ENCODE peak calls at places on chromosomes 13 and 19, in seven cellular contexts. One of them, this sample, is unnamed. For H3K27me3, the result is how much of the 10 kb centered on the place peaks cover.

GRCh38 chr19:35669566-35669965 is 3.2 kb downstream of the UPK1A start:
- DNase-seq in Caco-2: no peak
- DNase-seq in colonic mucosa: no peak
- DNase-seq in HepG2: no peak
- DNase-seq in BJ: no peak
- DNase-seq in transverse colon: no peak
- DNase-seq in left ventricle myocardium inferior: no peak
- DNase-seq in this sample: no peak

GRCh38 chr19:41708481-41708880 is at the start of gene CEACAM5:
- DNase-seq in Caco-2: no peak
- DNase-seq in colonic mucosa: peak
- DNase-seq in HepG2: no peak
- DNase-seq in BJ: no peak
- DNase-seq in transverse colon: peak
- DNase-seq in left ventricle myocardium inferior: no peak
- DNase-seq in this sample: no peak

GRCh38 chr13:71240906-71241305 is 626.1 kb downstream of the DACH1 start:
- DNase-seq in Caco-2: no peak
- DNase-seq in colonic mucosa: no peak
- DNase-seq in HepG2: no peak
- DNase-seq in BJ: no peak
- DNase-seq in transverse colon: no peak
- DNase-seq in left ventricle myocardium inferior: no peak
- DNase-seq in this sample: peak

GRCh38 chr19:29812080-29812880 is 489 bp downstream of the CCNE1 start:
- DNase-seq in Caco-2: no peak
- DNase-seq in colonic mucosa: peak
- DNase-seq in HepG2: no peak
- DNase-seq in BJ: no peak
- DNase-seq in transverse colon: peak
- DNase-seq in left ventricle myocardium inferior: peak
- DNase-seq in this sample: peak

GRCh38 chr13:28819748-28820098 is 416 bp upstream of the MTUS2 start:
- DNase-seq in Caco-2: peak
- DNase-seq in colonic mucosa: peak
- DNase-seq in HepG2: peak
- DNase-seq in BJ: no peak
- DNase-seq in transverse colon: peak
- DNase-seq in left ventricle myocardium inferior: peak
- DNase-seq in this sample: peak

GRCh38 chr19:15198006-15198356 is 2.8 kb downstream of the NOTCH3 start:
- DNase-seq in Caco-2: no peak
- DNase-seq in colonic mucosa: peak
- DNase-seq in HepG2: no peak
- DNase-seq in BJ: no peak
- DNase-seq in transverse colon: peak
- DNase-seq in left ventricle myocardium inferior: no peak
- DNase-seq in this sample: no peak

GRCh38 chr19:39746836-39747529 is 9.2 kb upstream of the CLC start:
- DNase-seq in Caco-2: no peak
- DNase-seq in colonic mucosa: no peak
- DNase-seq in HepG2: no peak
- DNase-seq in BJ: no peak
- DNase-seq in transverse colon: no peak
- DNase-seq in left ventricle myocardium inferior: no peak
- DNase-seq in this sample: no peak

GRCh38 chr13:64534302-64534701 is 2695.8 kb downstream of the PCDH9 start:
- DNase-seq in Caco-2: no peak
- DNase-seq in colonic mucosa: no peak
- DNase-seq in HepG2: no peak
- DNase-seq in BJ: no peak
- DNase-seq in transverse colon: no peak
- DNase-seq in left ventricle myocardium inferior: no peak
- DNase-seq in this sample: no peak

GRCh38 chr19:47310819-47311218 is 1.2 kb downstream of the C5AR1 start:
- DNase-seq in Caco-2: no peak
- DNase-seq in colonic mucosa: no peak
- DNase-seq in HepG2: peak
- DNase-seq in BJ: no peak
- DNase-seq in transverse colon: no peak
- DNase-seq in left ventricle myocardium inferior: peak
- DNase-seq in this sample: no peak

GRCh38 chr13:93861818-93862217 is 617.7 kb downstream of the DCT start:
- DNase-seq in Caco-2: no peak
- DNase-seq in colonic mucosa: no peak
- DNase-seq in HepG2: no peak
- DNase-seq in BJ: no peak
- DNase-seq in transverse colon: no peak
- DNase-seq in left ventricle myocardium inferior: no peak
- DNase-seq in this sample: no peak

GRCh38 chr13:106212436-106213010 is 322.9 kb downstream of the EFNB2 start:
- DNase-seq in Caco-2: no peak
- DNase-seq in colonic mucosa: no peak
- DNase-seq in HepG2: no peak
- DNase-seq in BJ: peak
- DNase-seq in transverse colon: no peak
- DNase-seq in left ventricle myocardium inferior: no peak
- DNase-seq in this sample: no peak

GRCh38 chr13:113654175-113654560 is 3.8 kb downstream of the ATP4B start:
- DNase-seq in Caco-2: peak
- DNase-seq in colonic mucosa: no peak
- DNase-seq in HepG2: no peak
- DNase-seq in BJ: no peak
- DNase-seq in transverse colon: no peak
- DNase-seq in left ventricle myocardium inferior: no peak
- DNase-seq in this sample: no peak

GRCh38 chr19:29807870-29808405 is 3.9 kb upstream of the CCNE1 start:
- DNase-seq in Caco-2: no peak
- DNase-seq in colonic mucosa: no peak
- DNase-seq in HepG2: no peak
- DNase-seq in BJ: no peak
- DNase-seq in transverse colon: no peak
- DNase-seq in left ventricle myocardium inferior: no peak
- DNase-seq in this sample: no peak

GRCh38 chr13:88000239-88000638 is 329.1 kb downstream of the SLITRK5 start:
- DNase-seq in Caco-2: no peak
- DNase-seq in colonic mucosa: no peak
- DNase-seq in HepG2: no peak
- DNase-seq in BJ: no peak
- DNase-seq in transverse colon: no peak
- DNase-seq in left ventricle myocardium inferior: no peak
- DNase-seq in this sample: no peak

GRCh38 chr13:57114945-57115344 is 25.8 kb upstream of the PRR20A start:
- DNase-seq in Caco-2: no peak
- DNase-seq in colonic mucosa: no peak
- DNase-seq in HepG2: no peak
- DNase-seq in BJ: no peak
- DNase-seq in transverse colon: no peak
- DNase-seq in left ventricle myocardium inferior: no peak
- DNase-seq in this sample: no peak

GRCh38 chr13:40024578-40024952 is 369.1 kb downstream of the COG6 start:
- DNase-seq in Caco-2: no peak
- DNase-seq in colonic mucosa: no peak
- DNase-seq in HepG2: no peak
- DNase-seq in BJ: no peak
- DNase-seq in transverse colon: no peak
- DNase-seq in left ventricle myocardium inferior: no peak
- DNase-seq in this sample: no peak

GRCh38 chr13:73499685-73500084 is 440.9 kb downstream of the KLF5 start:
- DNase-seq in Caco-2: no peak
- DNase-seq in colonic mucosa: no peak
- DNase-seq in HepG2: no peak
- DNase-seq in BJ: no peak
- DNase-seq in transverse colon: no peak
- DNase-seq in left ventricle myocardium inferior: no peak
- DNase-seq in this sample: no peak

GRCh38 chr19:9940778-9941177 is 4.5 kb upstream of the OLFM2 start:
- DNase-seq in Caco-2: no peak
- DNase-seq in colonic mucosa: no peak
- DNase-seq in HepG2: peak
- DNase-seq in BJ: no peak
- DNase-seq in transverse colon: no peak
- DNase-seq in left ventricle myocardium inferior: no peak
- DNase-seq in this sample: no peak

GRCh38 chr13:100269837-100270236 is 180.9 kb downstream of the PCCA start:
- DNase-seq in Caco-2: no peak
- DNase-seq in colonic mucosa: peak
- DNase-seq in HepG2: no peak
- DNase-seq in BJ: no peak
- DNase-seq in transverse colon: peak
- DNase-seq in left ventricle myocardium inferior: peak
- DNase-seq in this sample: no peak

GRCh38 chr13:39655569-39656324 is at the start of gene COG6:
- DNase-seq in Caco-2: peak
- DNase-seq in colonic mucosa: peak
- DNase-seq in HepG2: peak
- DNase-seq in BJ: peak
- DNase-seq in transverse colon: peak
- DNase-seq in left ventricle myocardium inferior: peak
- DNase-seq in this sample: peak

GRCh38 chr13:110413311-110414040 is 106.4 kb downstream of the COL4A2 start:
- DNase-seq in Caco-2: no peak
- DNase-seq in colonic mucosa: no peak
- DNase-seq in HepG2: no peak
- DNase-seq in BJ: no peak
- DNase-seq in transverse colon: no peak
- DNase-seq in left ventricle myocardium inferior: no peak
- DNase-seq in this sample: no peak

GRCh38 chr19:16856091-16856490 is 26.9 kb downstream of the SIN3B start:
- DNase-seq in Caco-2: no peak
- DNase-seq in colonic mucosa: no peak
- DNase-seq in HepG2: no peak
- DNase-seq in BJ: no peak
- DNase-seq in transverse colon: no peak
- DNase-seq in left ventricle myocardium inferior: no peak
- DNase-seq in this sample: no peak

GRCh38 chr19:3146677-3147100 is 10.9 kb downstream of the GNA15 start:
- DNase-seq in Caco-2: no peak
- DNase-seq in colonic mucosa: peak
- DNase-seq in HepG2: peak
- DNase-seq in BJ: no peak
- DNase-seq in transverse colon: peak
- DNase-seq in left ventricle myocardium inferior: no peak
- DNase-seq in this sample: peak

GRCh38 chr13:58960909-58961308 is 1202.8 kb downstream of the DIAPH3 start:
- DNase-seq in Caco-2: no peak
- DNase-seq in colonic mucosa: no peak
- DNase-seq in HepG2: peak
- DNase-seq in BJ: no peak
- DNase-seq in transverse colon: no peak
- DNase-seq in left ventricle myocardium inferior: no peak
- DNase-seq in this sample: peak

GRCh38 chr19:495440-496332 is 600 bp upstream of the MADCAM1 start:
- DNase-seq in Caco-2: peak
- DNase-seq in colonic mucosa: no peak
- DNase-seq in HepG2: no peak
- DNase-seq in BJ: no peak
- DNase-seq in transverse colon: no peak
- DNase-seq in left ventricle myocardium inferior: no peak
- DNase-seq in this sample: peak

GRCh38 chr19:16702123-16702522 is 17.5 kb upstream of the NWD1 start:
- DNase-seq in Caco-2: no peak
- DNase-seq in colonic mucosa: no peak
- DNase-seq in HepG2: peak
- DNase-seq in BJ: peak
- DNase-seq in transverse colon: no peak
- DNase-seq in left ventricle myocardium inferior: peak
- DNase-seq in this sample: no peak

GRCh38 chr13:30752991-30753616 is 17.8 kb downstream of the ALOX5AP start:
- DNase-seq in Caco-2: no peak
- DNase-seq in colonic mucosa: no peak
- DNase-seq in HepG2: no peak
- DNase-seq in BJ: no peak
- DNase-seq in transverse colon: no peak
- DNase-seq in left ventricle myocardium inferior: no peak
- DNase-seq in this sample: no peak

GRCh38 chr13:69109891-69110525 is 997.6 kb upstream of the ATXN8OS start:
- DNase-seq in Caco-2: no peak
- DNase-seq in colonic mucosa: no peak
- DNase-seq in HepG2: no peak
- DNase-seq in BJ: no peak
- DNase-seq in transverse colon: no peak
- DNase-seq in left ventricle myocardium inferior: no peak
- DNase-seq in this sample: peak

DNA sequence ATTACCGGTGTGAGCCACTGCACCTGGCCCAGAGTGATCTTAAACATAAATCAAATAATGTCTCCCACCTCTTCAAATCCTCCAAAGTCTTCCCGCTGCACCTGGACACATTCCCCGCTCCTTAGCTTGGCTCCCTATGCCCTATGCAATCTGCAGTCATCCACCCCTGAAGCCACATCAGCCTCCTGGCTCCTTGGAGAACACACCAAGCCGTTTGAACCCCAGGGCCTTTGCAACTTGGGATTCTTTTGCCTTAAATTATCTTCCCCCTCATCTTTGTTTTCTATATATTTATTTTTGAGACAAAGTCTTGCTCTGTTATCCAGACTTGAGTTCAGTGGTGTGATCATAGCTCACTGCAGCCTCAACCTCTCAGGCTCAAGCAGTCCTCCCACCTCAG is 2.7 kb upstream of the DNAAF3 start:
- DNase-seq in Caco-2: no peak
- DNase-seq in colonic mucosa: no peak
- DNase-seq in HepG2: no peak
- DNase-seq in BJ: no peak
- DNase-seq in transverse colon: no peak
- DNase-seq in left ventricle myocardium inferior: no peak
- DNase-seq in this sample: no peak
- H3K27me3 ChIP-seq in Caco-2: under half
- H3K27me3 ChIP-seq in colonic mucosa: under half
- H3K27me3 ChIP-seq in HepG2: under half
- H3K27me3 ChIP-seq in BJ: under half
- H3K27me3 ChIP-seq in transverse colon: half or more
- H3K27me3 ChIP-seq in left ventricle myocardium inferior: half or more
- H3K27me3 ChIP-seq in this sample: half or more

GRCh38 chr19:51019544-51019925 is at the start of gene KLK10:
- DNase-seq in Caco-2: no peak
- DNase-seq in colonic mucosa: no peak
- DNase-seq in HepG2: no peak
- DNase-seq in BJ: no peak
- DNase-seq in transverse colon: no peak
- DNase-seq in left ventricle myocardium inferior: no peak
- DNase-seq in this sample: no peak
- H3K27me3 ChIP-seq in Caco-2: under half
- H3K27me3 ChIP-seq in colonic mucosa: under half
- H3K27me3 ChIP-seq in HepG2: under half
- H3K27me3 ChIP-seq in BJ: under half
- H3K27me3 ChIP-seq in transverse colon: half or more
- H3K27me3 ChIP-seq in left ventricle myocardium inferior: half or more
- H3K27me3 ChIP-seq in this sample: half or more

GRCh38 chr19:45495178-45495577 is 1.7 kb downstream of the RTN2 start:
- DNase-seq in Caco-2: no peak
- DNase-seq in colonic mucosa: no peak
- DNase-seq in HepG2: no peak
- DNase-seq in BJ: no peak
- DNase-seq in transverse colon: no peak
- DNase-seq in left ventricle myocardium inferior: no peak
- DNase-seq in this sample: no peak
- H3K27me3 ChIP-seq in Caco-2: under half
- H3K27me3 ChIP-seq in colonic mucosa: under half
- H3K27me3 ChIP-seq in HepG2: under half
- H3K27me3 ChIP-seq in BJ: under half
- H3K27me3 ChIP-seq in transverse colon: under half
- H3K27me3 ChIP-seq in left ventricle myocardium inferior: under half
- H3K27me3 ChIP-seq in this sample: under half

GRCh38 chr13:27381601-27382000 is 42.8 kb upstream of the GTF3A start:
- DNase-seq in Caco-2: no peak
- DNase-seq in colonic mucosa: no peak
- DNase-seq in HepG2: no peak
- DNase-seq in BJ: no peak
- DNase-seq in transverse colon: no peak
- DNase-seq in left ventricle myocardium inferior: no peak
- DNase-seq in this sample: no peak
- H3K27me3 ChIP-seq in Caco-2: under half
- H3K27me3 ChIP-seq in colonic mucosa: under half
- H3K27me3 ChIP-seq in HepG2: under half
- H3K27me3 ChIP-seq in BJ: under half
- H3K27me3 ChIP-seq in transverse colon: under half
- H3K27me3 ChIP-seq in left ventricle myocardium inferior: under half
- H3K27me3 ChIP-seq in this sample: under half

This sample was measured in neural progenitor cell.